ENCODE peak calls at places on chromosome 15, in ten cellular contexts. L is endothelial cell of umbilical vein; X is stimulated activated CD4-positive, alpha-beta T cell treated with anti-CD3 and anti-CD28 coated beads, Interleukin-12 subunit alpha, Interleukin-12 subunit beta, amount 100 ng/mL, for 4 hours; D is ecto neural progenitor cell; F is activated naive CD4-positive, alpha-beta T cell; G is T-helper 1 cell; R is A549; I is mesenteric fat pad; Y is progenitor cell of endocrine pancreas; S is heart left ventricle. U is an unnamed sample.

GRCh38 chr15:64166104-64166890 is 3.5 kb upstream of the PPIB start:
- DNase-seq in G (no peak), L (no peak), D (no peak), Y (no peak), S (no peak), X (no peak), F (no peak), I (no peak), R (no peak), U (peak; percentile 30)

GRCh38 chr15:58292761-58293175 is 139.0 kb upstream of the LIPC start:
- DNase-seq in D (no peak), R (no peak), G (peak; percentile 53), I (no peak), X (no peak), F (no peak), Y (no peak), L (no peak), S (no peak), U (no peak)

GRCh38 chr15:35595656-35596055 is 49.7 kb upstream of the DPH6 start:
- DNase-seq in G (no peak), X (no peak), R (no peak), F (no peak), D (no peak), L (peak; percentile 33), S (no peak), I (no peak), Y (no peak), U (no peak)

GRCh38 chr15:73156431-73157191 is 104.3 kb downstream of the NEO1 start:
- DNase-seq in R (no peak), F (no peak), X (no peak), L (no peak), I (no peak), Y (no peak), D (no peak), G (no peak), S (no peak), U (no peak)

GRCh38 chr15:67108122-67108871 is 42.9 kb downstream of the SMAD3 start:
- DNase-seq in D (no peak), G (no peak), X (no peak), R (no peak), I (no peak), S (no peak), L (no peak), F (no peak), Y (no peak), U (no peak)

GRCh38 chr15:81294501-81294850 is 29.5 kb downstream of the STARD5 start:
- DNase-seq in L (no peak), S (no peak), G (peak; percentile 45), I (peak; percentile 74), F (no peak), X (no peak), D (no peak), R (no peak), Y (no peak), U (no peak)

GRCh38 chr15:58260186-58260910 is 122.2 kb downstream of the AQP9 start:
- DNase-seq in D (no peak), R (no peak), G (no peak), L (no peak), X (no peak), F (no peak), I (no peak), Y (no peak), S (no peak), U (no peak)

GRCh38 chr15:69400850-69401249 is 13.3 kb upstream of the KIF23 start:
- DNase-seq in X (peak; percentile 11), D (no peak), L (no peak), S (no peak), I (no peak), R (no peak), Y (no peak), G (no peak), F (no peak), U (no peak)

GRCh38 chr15:63061971-63062370 is 19.4 kb downstream of the TPM1 start:
- DNase-seq in L (no peak), X (no peak), F (no peak), I (no peak), R (no peak), G (no peak), D (no peak), Y (no peak), S (no peak), U (no peak)

GRCh38 chr15:92847841-92848240 is 52.3 kb upstream of the CHD2 start:
- DNase-seq in L (no peak), Y (no peak), R (no peak), D (no peak), X (no peak), S (no peak), F (no peak), G (no peak), I (no peak), U (no peak)

GRCh38 chr15:50907866-50908208 is 646 bp upstream of the AP4E1 start:
- DNase-seq in I (no peak), X (peak; percentile 37), Y (peak; percentile 33), G (peak; percentile 61), L (peak; percentile 62), D (peak; percentile 78), S (peak; percentile 46), F (peak; percentile 46), R (peak; percentile 46), U (peak; percentile 60)

GRCh38 chr15:91891101-91891500 is 37.6 kb downstream of the SLCO3A1 start:
- DNase-seq in X (no peak), S (no peak), G (no peak), L (no peak), R (no peak), F (no peak), D (peak; percentile 11), I (no peak), Y (no peak), U (no peak)

GRCh38 chr15:70863450-70864218 is 9.7 kb upstream of the LARP6 start:
- DNase-seq in L (peak; percentile 18), G (no peak), I (no peak), R (peak; percentile 83), X (no peak), D (no peak), S (no peak), Y (no peak), F (no peak), U (no peak)

GRCh38 chr15:67109141-67110034 is 44.0 kb downstream of the SMAD3 start:
- DNase-seq in F (no peak), R (peak; percentile 88), G (no peak), X (no peak), D (no peak), Y (no peak), S (peak; percentile 58), L (peak; percentile 94), I (peak; percentile 94), U (no peak)

GRCh38 chr15:71329509-71330260 is 214.4 kb downstream of the THSD4 start:
- DNase-seq in L (peak; percentile 4), G (no peak), X (no peak), S (no peak), D (no peak), I (no peak), Y (no peak), F (no peak), R (no peak), U (no peak)

GRCh38 chr15:42079401-42079908 is 14.9 kb downstream of the PLA2G4D start:
- DNase-seq in R (no peak), F (no peak), S (no peak), X (no peak), G (no peak), I (peak; percentile 88), D (no peak), L (no peak), Y (no peak), U (no peak)

GRCh38 chr15:89419370-89419984 is 76.9 kb downstream of the RHCG start:
- DNase-seq in Y (peak; percentile 77), D (peak; percentile 87), I (no peak), G (peak; percentile 15), L (peak; percentile 23), F (no peak), X (no peak), S (peak; percentile 56), R (peak; percentile 48), U (no peak)

GRCh38 chr15:22224241-22224671 is 143.9 kb downstream of the OR4M2 start:
- DNase-seq in G (peak; percentile 64), S (no peak), Y (peak; percentile 3), F (no peak), D (no peak), L (no peak), I (peak; percentile 84), X (no peak), R (no peak), U (no peak)

GRCh38 chr15:67066041-67067021 is 929 bp downstream of the SMAD3 start:
- DNase-seq in X (peak; percentile 34), I (no peak), L (peak; percentile 49), G (no peak), D (peak; percentile 59), R (no peak), F (peak; percentile 18), Y (peak; percentile 22), S (peak; percentile 46), U (peak; percentile 8)

GRCh38 chr15:40695469-40695910 is 516 bp downstream of the RAD51 start:
- DNase-seq in G (no peak), L (peak; percentile 43), Y (no peak), R (peak; percentile 16), F (no peak), I (no peak), X (no peak), D (no peak), S (no peak), U (no peak)

GRCh38 chr15:41544650-41545015 is 576 bp upstream of the RPAP1 start:
- DNase-seq in R (no peak), Y (no peak), D (no peak), L (no peak), X (no peak), I (no peak), G (no peak), F (no peak), S (no peak), U (no peak)

GRCh38 chr15:90497912-90498311 is 31.8 kb upstream of the CRTC3 start:
- DNase-seq in L (no peak), S (no peak), R (no peak), X (no peak), I (no peak), F (no peak), Y (no peak), D (no peak), G (no peak), U (no peak)

GRCh38 chr15:73809728-73810501 is 56.8 kb upstream of the INSYN1 start:
- DNase-seq in Y (no peak), I (no peak), G (no peak), X (no peak), D (no peak), S (peak; percentile 37), F (no peak), L (no peak), R (no peak), U (peak; percentile 56)

GRCh38 chr15:65344214-65344908 is 33.4 kb downstream of the IGDCC3 start:
- DNase-seq in I (no peak), G (no peak), D (no peak), R (no peak), S (no peak), F (no peak), X (no peak), Y (no peak), L (no peak), U (no peak)

GRCh38 chr15:80776420-80777045 is 2.6 kb upstream of the CEMIP start:
- DNase-seq in F (no peak), G (peak; percentile 39), R (peak; percentile 83), X (peak; percentile 56), L (peak; percentile 81), D (peak; percentile 75), S (peak; percentile 77), Y (peak; percentile 46), I (no peak), U (peak; percentile 80)

GRCh38 chr15:69540622-69541021 is 88.0 kb downstream of the RPLP1 start:
- DNase-seq in R (no peak), X (no peak), I (peak; percentile 55), Y (no peak), L (no peak), F (no peak), D (no peak), S (no peak), G (no peak), U (peak; percentile 81)

GRCh38 chr15:58441376-58442070 is 9.7 kb downstream of the LIPC start:
- DNase-seq in L (peak; percentile 50), D (no peak), F (no peak), G (no peak), S (no peak), Y (no peak), I (peak; percentile 30), X (no peak), R (no peak), U (no peak)

U was measured in NCI-H82.